ENCODE peak calls at places on chromosomes 12 and 14, in four cellular contexts. A is GM12891, F is GM12878, S is K562. X is an unnamed sample.

GRCh38 chr12:116662612-116663144 is 75.2 kb downstream of the SPRING1 start:
- DNase-seq in A (no peak), F (no peak), S (no peak), X (peak)

GRCh38 chr12:92558806-92559205 is 144.0 kb upstream of the PLEKHG7 start:
- DNase-seq in A (no peak), F (no peak), S (no peak), X (no peak)

GRCh38 chr12:25051583-25052190 is 102.8 kb upstream of the BCAT1 start:
- DNase-seq in A (peak), F (peak), S (peak), X (no peak)

GRCh38 chr12:1350934-1351240 is 243.5 kb downstream of the FBXL14 start:
- DNase-seq in A (no peak), F (no peak), S (no peak), X (no peak)

GRCh38 chr12:115273446-115273845 is 589.5 kb upstream of the TBX3 start:
- DNase-seq in A (no peak), F (no peak), S (no peak), X (no peak)

GRCh38 chr12:55728185-55728931 is 451 bp downstream of the CD63 start:
- DNase-seq in A (no peak), F (no peak), S (peak), X (no peak)

GRCh38 chr12:120230326-120230973 is 29.5 kb upstream of the RPLP0 start:
- DNase-seq in A (no peak), F (no peak), S (peak), X (no peak)

GRCh38 chr12:105083041-105083440 is 1.2 kb downstream of the ALDH1L2 start:
- DNase-seq in A (no peak), F (no peak), S (no peak), X (no peak)

GRCh38 chr14:79090781-79091180 is 920.6 kb downstream of the NRXN3 start:
- DNase-seq in A (no peak), F (no peak), S (no peak), X (no peak)

GRCh38 chr14:92651106-92651792 is 97.2 kb downstream of the LGMN start:
- DNase-seq in A (peak), F (peak), S (no peak), X (peak)

GRCh38 chr12:30422844-30423243 is 272.8 kb downstream of the IPO8 start:
- DNase-seq in A (no peak), F (no peak), S (no peak), X (no peak)

GRCh38 chr14:92819011-92819410 is 24.9 kb downstream of the GOLGA5 start:
- DNase-seq in A (no peak), F (no peak), S (no peak), X (no peak)

GRCh38 chr14:61077946-61078738 is 97.1 kb downstream of the SLC38A6 start:
- DNase-seq in A (no peak), F (no peak), S (no peak), X (no peak)

GRCh38 chr12:22765731-22766130 is 140.8 kb downstream of the ETNK1 start:
- DNase-seq in A (no peak), F (no peak), S (no peak), X (no peak)

GRCh38 chr14:79417961-79418360 is 793.3 kb downstream of the DIO2 start:
- DNase-seq in A (no peak), F (no peak), S (no peak), X (no peak)

GRCh38 chr12:122669397-122670070 is 33.6 kb downstream of the HCAR2 start:
- DNase-seq in A (no peak), F (no peak), S (no peak), X (no peak)

GRCh38 chr12:74339211-74339610 is 198.4 kb upstream of the ATXN7L3B start:
- DNase-seq in A (no peak), F (no peak), S (no peak), X (no peak)

GRCh38 chr14:87432698-87433097 is 560.3 kb downstream of the GALC start:
- DNase-seq in A (no peak), F (no peak), S (no peak), X (no peak)

GRCh38 chr12:46145881-46146280 is 123.0 kb downstream of the SLC38A1 start:
- DNase-seq in A (no peak), F (no peak), S (no peak), X (no peak)

GRCh38 chr14:33404054-33404453 is 465.4 kb downstream of the NPAS3 start:
- DNase-seq in A (no peak), F (no peak), S (no peak), X (no peak)

GRCh38 chr12:57031789-57032188 is 15.5 kb upstream of the TAC3 start:
- DNase-seq in A (no peak), F (no peak), S (no peak), X (no peak)

GRCh38 chr12:16118586-16118985 is 158.9 kb downstream of the SLC15A5 start:
- DNase-seq in A (no peak), F (no peak), S (no peak), X (no peak)

GRCh38 chr12:68514807-68515411 is 95.8 kb upstream of the RAP1B start:
- DNase-seq in A (no peak), F (no peak), S (no peak), X (no peak)

GRCh38 chr14:42013560-42013959 is 406.9 kb downstream of the LRFN5 start:
- DNase-seq in A (no peak), F (no peak), S (no peak), X (no peak)

GRCh38 chr12:96412431-96412830 is 12.2 kb upstream of the CDK17 start:
- DNase-seq in A (no peak), F (no peak), S (no peak), X (no peak)

GRCh38 chr12:48542300-48542928 is 17.0 kb downstream of the OR8S1 start:
- DNase-seq in A (no peak), F (no peak), S (peak), X (peak)

GRCh38 chr14:44316647-44317432 is 190.2 kb downstream of the FSCB start:
- DNase-seq in A (no peak), F (no peak), S (peak), X (peak)

GRCh38 chr14:30550335-30550734 is 8.6 kb upstream of the G2E3 start:
- DNase-seq in A (no peak), F (no peak), S (no peak), X (no peak)

GRCh38 chr12:27524839-27525238 is 833 bp downstream of the PPFIBP1 start:
- DNase-seq in A (no peak), F (no peak), S (no peak), X (no peak)

GRCh38 chr12:11675952-11676505 is 26.6 kb downstream of the ETV6 start:
- DNase-seq in A (no peak), F (no peak), S (no peak), X (no peak)

GRCh38 chr14:81220488-81220766 is 332 bp downstream of the GTF2A1 start:
- DNase-seq in A (no peak), F (no peak), S (no peak), X (no peak)

GRCh38 chr14:81219821-81220487 is 805 bp downstream of the GTF2A1 start:
- DNase-seq in A (no peak), F (no peak), S (peak), X (no peak)

GRCh38 chr14:81220767-81221578 is at the start of gene GTF2A1:
- DNase-seq in A (peak), F (peak), S (peak), X (peak)

GRCh38 chr14:81222694-81223093 is 1.9 kb upstream of the GTF2A1 start:
- DNase-seq in A (no peak), F (no peak), S (peak), X (no peak)

GRCh38 chr14:81221579-81222102 is 882 bp upstream of the GTF2A1 start:
- DNase-seq in A (no peak), F (no peak), S (peak), X (no peak)
- TF ChIP-seq POLR2AphosphoS5 in A (no peak), F (no peak), S (no peak), X (no peak)

GRCh38 chr12:107571492-107571891 is 114.1 kb upstream of the PWP1 start:
- DNase-seq in A (no peak), F (no peak), S (no peak), X (no peak)

GRCh38 chr12:107568718-107569117 is 116.9 kb upstream of the PWP1 start:
- DNase-seq in A (no peak), F (no peak), S (no peak), X (no peak)

GRCh38 chr12:107574691-107575090 is 110.9 kb upstream of the PWP1 start:
- DNase-seq in A (no peak), F (no peak), S (no peak), X (no peak)

GRCh38 chr12:107567871-107568619 is 117.6 kb upstream of the PWP1 start:
- DNase-seq in A (no peak), F (no peak), S (no peak), X (no peak)

DNA sequence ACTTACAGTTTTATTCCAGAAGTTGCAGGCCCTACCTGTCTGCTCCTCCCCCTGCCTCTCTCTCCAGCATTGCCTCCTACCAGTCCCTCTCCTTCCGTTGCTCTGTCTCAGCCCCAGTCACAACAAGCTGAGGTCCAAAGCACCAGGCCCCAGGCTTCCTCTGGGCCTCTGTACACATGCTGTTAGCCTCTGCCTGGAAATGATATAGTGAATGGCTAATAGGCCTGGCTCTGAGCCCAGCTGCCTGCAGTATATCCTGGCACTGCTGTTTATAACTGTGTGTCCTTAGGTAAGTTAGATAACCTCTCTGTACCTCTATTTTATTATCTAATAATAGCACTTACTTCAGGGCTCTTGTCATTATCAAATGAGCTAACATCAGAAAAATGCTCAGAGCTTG is 114.9 kb upstream of the PWP1 start:
- DNase-seq in A (no peak), F (no peak), S (no peak), X (no peak)
- TF ChIP-seq SPI1 in A (no peak), F (no peak), S (no peak), X (no peak)

GRCh38 chr14:69580009-69580577 is 5.4 kb upstream of the CCDC177 start:
- DNase-seq in A (no peak), F (no peak), S (peak), X (peak)

GRCh38 chr14:69582829-69583228 is 8.2 kb upstream of the CCDC177 start:
- DNase-seq in A (no peak), F (no peak), S (no peak), X (no peak)

GRCh38 chr14:69581316-69581935 is 6.8 kb upstream of the CCDC177 start:
- DNase-seq in A (no peak), F (no peak), S (no peak), X (no peak)

GRCh38 chr14:69582207-69582606 is 7.5 kb upstream of the CCDC177 start:
- DNase-seq in A (no peak), F (no peak), S (no peak), X (no peak)

GRCh38 chr14:69579476-69579875 is 4.8 kb upstream of the CCDC177 start:
- DNase-seq in A (no peak), F (no peak), S (no peak), X (no peak)
- TF ChIP-seq POLR2AphosphoS5 in A (no peak), F (no peak), S (no peak), X (no peak)

GRCh38 chr12:75951399-75952228 is 80.0 kb downstream of the PHLDA1 start:
- DNase-seq in A (no peak), F (no peak), S (no peak), X (no peak)
- TF ChIP-seq SPI1 in A (no peak), F (no peak), S (no peak), X (no peak)

GRCh38 chr12:52949413-52950331 is 754 bp downstream of the KRT18 start:
- DNase-seq in A (no peak), F (no peak), S (peak), X (no peak)
- TF ChIP-seq POLR2AphosphoS5 in A (no peak), F (no peak), S (peak), X (no peak)

GRCh38 chr12:101243616-101244015 is 33.6 kb upstream of the SLC5A8 start:
- DNase-seq in A (no peak), F (no peak), S (no peak), X (no peak)

GRCh38 chr12:101238806-101239329 is 28.8 kb upstream of the SLC5A8 start:
- DNase-seq in A (no peak), F (no peak), S (no peak), X (no peak)

DNA sequence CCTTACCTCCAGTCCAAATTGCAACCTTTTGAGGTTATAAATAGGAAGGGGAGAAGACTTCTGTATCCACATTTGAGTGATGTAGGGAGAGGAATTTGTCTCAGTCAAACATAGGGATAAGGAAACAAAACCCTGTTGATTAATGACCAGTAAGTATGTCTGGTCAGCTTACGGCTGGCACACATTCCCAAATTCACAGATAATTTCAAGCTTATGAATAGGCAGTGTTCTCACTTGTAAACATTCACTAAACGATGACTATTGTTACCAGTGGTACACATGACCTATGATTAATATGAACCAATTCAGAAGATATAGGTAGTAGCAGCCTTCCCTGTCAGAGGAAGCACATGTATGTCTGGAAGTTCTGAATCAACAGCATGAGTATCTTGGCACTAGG is 33.0 kb upstream of the SLC5A8 start:
- DNase-seq in A (no peak), F (no peak), S (no peak), X (no peak)
- TF ChIP-seq SPI1 in A (no peak), F (no peak), S (no peak), X (no peak)

GRCh38 chr14:104155513-104155912 is 17.1 kb downstream of the KIF26A start:
- DNase-seq in A (no peak), F (no peak), S (no peak), X (no peak)
- TF ChIP-seq POLR2AphosphoS5 in A (no peak), F (no peak), S (no peak), X (no peak)

GRCh38 chr12:88360349-88360748 is 218.2 kb downstream of the TMTC3 start:
- DNase-seq in A (no peak), F (no peak), S (no peak), X (no peak)

GRCh38 chr12:88362439-88362838 is 217.8 kb downstream of the KITLG start:
- DNase-seq in A (no peak), F (no peak), S (no peak), X (no peak)

GRCh38 chr12:88361493-88361892 is 218.8 kb downstream of the KITLG start:
- DNase-seq in A (no peak), F (no peak), S (no peak), X (no peak)
- TF ChIP-seq SPI1 in A (no peak), F (no peak), S (no peak), X (no peak)

DNA sequence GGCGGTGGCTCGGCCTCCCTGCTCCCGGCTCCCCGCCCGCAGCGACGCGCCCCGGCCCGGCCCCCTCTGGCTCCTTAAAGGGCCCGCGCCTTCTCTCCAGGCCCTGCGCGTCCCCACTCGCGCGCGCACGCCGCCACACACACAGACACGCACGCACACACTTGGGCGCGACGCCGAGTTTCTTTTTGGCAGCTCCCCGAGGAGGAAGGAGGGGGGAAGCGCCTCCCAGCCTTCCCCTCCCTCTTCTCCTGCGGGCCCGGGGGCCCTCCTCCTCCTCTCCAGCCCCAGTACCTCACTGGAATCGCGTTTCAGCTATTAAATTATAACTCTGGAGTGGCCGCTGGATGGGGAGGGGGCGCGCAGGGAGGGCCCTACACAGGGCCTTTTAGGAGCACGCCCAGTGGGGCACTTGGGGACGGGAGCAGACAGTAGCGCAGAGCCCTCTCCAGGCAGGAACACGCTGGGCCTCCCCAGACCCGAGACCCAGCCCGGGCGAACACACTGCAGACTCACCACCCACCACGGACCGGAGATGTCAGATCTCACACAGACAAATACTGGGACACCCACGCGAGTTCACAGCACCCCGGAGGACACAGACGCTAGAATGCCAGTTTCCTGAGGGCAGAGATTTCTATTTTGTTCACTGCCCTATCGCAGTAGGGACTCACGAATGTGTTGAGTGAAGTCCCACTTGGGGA is 411 bp upstream of the NCOR2 start:
- DNase-seq in A (peak), F (no peak), S (peak), X (peak)
- TF ChIP-seq POLR2AphosphoS5 in A (no peak), F (peak), S (no peak), X (peak)

GRCh38 chr14:99730876-99731351 is 46.8 kb downstream of the CYP46A1 start:
- DNase-seq in A (no peak), F (no peak), S (no peak), X (no peak)

GRCh38 chr14:99732436-99733220 is 48.5 kb downstream of the CYP46A1 start:
- DNase-seq in A (no peak), F (no peak), S (no peak), X (no peak)

GRCh38 chr14:99729991-99730875 is 46.1 kb downstream of the CYP46A1 start:
- DNase-seq in A (peak), F (no peak), S (peak), X (peak)

GRCh38 chr14:99733221-99733550 is 49.1 kb downstream of the CYP46A1 start:
- DNase-seq in A (no peak), F (no peak), S (no peak), X (no peak)

DNA sequence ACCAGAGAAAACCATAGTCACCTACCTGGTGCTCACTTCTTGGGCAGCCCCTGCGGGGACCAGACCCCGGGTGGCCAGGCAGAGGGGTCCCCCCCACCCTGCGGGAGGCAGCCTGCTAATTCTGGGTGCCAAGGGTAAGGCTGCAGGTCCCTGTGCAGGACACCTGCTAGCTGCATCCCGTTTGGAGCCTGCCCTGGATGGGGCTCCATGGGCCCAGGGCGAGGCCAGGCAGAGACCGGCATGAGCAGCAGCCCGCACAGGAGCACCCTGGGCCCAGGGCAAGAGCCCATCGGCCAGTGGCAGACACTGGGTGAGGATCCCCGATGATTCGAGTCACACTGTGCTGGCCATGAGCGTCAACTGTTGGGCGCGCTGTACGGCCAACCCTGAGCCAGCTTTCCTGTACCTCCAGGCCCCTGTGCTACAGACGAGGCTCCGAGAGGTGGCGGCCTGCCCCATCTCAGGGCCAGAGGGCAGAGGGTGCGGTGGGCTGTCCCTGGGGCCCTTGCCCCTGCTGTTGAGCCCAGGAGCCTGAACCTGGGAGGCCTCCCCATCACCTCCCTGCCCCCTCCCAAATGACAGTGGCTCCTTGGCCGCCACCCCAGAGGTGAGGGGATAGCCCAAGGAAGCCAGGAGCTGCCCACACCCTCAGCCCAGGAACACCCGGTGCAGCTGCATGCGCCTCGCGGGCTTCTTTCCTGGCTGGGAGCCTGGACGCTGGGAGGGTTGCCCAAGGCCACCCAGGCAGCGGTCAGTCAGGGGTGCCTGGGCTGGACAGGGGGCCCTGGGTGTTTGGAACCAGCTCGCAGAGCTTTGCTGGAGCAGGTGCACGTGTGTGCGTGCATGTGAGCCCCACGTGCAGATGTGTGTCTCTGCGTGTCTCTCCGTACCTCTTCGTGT is 47.7 kb downstream of the CYP46A1 start:
- DNase-seq in A (no peak), F (no peak), S (no peak), X (no peak)
- TF ChIP-seq SPI1 in A (no peak), F (no peak), S (no peak), X (no peak)

X was measured in HL-60.